ENCODE peak calls at places on chromosomes 2 and 18, in six cellular contexts. R is SK-N-SH, Y is H1, Z is GM12878, E is HCT116, S is HepG2. C is an unnamed sample.
A peak's percentile ranks its signal among the peaks of the same experiment; 100 is the strongest.

GRCh38 chr2:37350034-37350433 is 5.6 kb downstream of the QPCT start:
- DNase-seq in E (no peak), Z (peak; percentile 44), Y (no peak), S (peak; percentile 67), R (no peak), C (no peak)

GRCh38 chr2:192195548-192196418 is 1.1 kb upstream of the TMEFF2 start:
- DNase-seq in R (no peak), Z (no peak), E (no peak), S (no peak), Y (peak; percentile 82), C (peak; percentile 46)

GRCh38 chr2:166539340-166540162 is 45.5 kb upstream of the SCN7A start:
- DNase-seq in R (peak; percentile 39), Z (peak; percentile 12), E (peak; percentile 51), S (peak; percentile 64), Y (no peak), C (peak; percentile 70)

GRCh38 chr2:66849128-66849527 is 414.2 kb downstream of the MEIS1 start:
- DNase-seq in Y (no peak), S (no peak), R (no peak), E (no peak), Z (no peak), C (no peak)

GRCh38 chr2:148402786-148403185 is 241.8 kb upstream of the EPC2 start:
- DNase-seq in E (no peak), Y (no peak), Z (no peak), R (no peak), S (no peak), C (no peak)

GRCh38 chr2:10860476-10861325 is 48.1 kb upstream of the PDIA6 start:
- DNase-seq in E (no peak), Z (no peak), R (no peak), S (no peak), Y (no peak), C (no peak)

GRCh38 chr2:3214065-3214464 is 163.6 kb downstream of the EIPR1 start:
- DNase-seq in Z (no peak), R (no peak), S (no peak), E (no peak), Y (no peak), C (no peak)

GRCh38 chr2:47819834-47820233 is 36.9 kb downstream of the MSH6 start:
- DNase-seq in Z (no peak), Y (no peak), E (no peak), R (no peak), S (no peak), C (no peak)

GRCh38 chr2:132550285-132550684 is 119.7 kb downstream of the LYPD1 start:
- DNase-seq in R (no peak), Z (no peak), Y (peak; percentile 35), S (no peak), E (no peak), C (no peak)

GRCh38 chr2:127415593-127416485 is 2.4 kb upstream of the PROC start:
- DNase-seq in E (peak; percentile 61), Z (no peak), R (peak; percentile 90), S (no peak), Y (peak; percentile 96), C (peak; percentile 44)

GRCh38 chr2:197131558-197131855 is 179.1 kb downstream of the ANKRD44 start:
- DNase-seq in E (no peak), Z (no peak), Y (no peak), R (no peak), S (no peak), C (no peak)

GRCh38 chr2:241161646-241162281 is 11.5 kb downstream of the PPP1R7 start:
- DNase-seq in Y (no peak), E (no peak), S (no peak), Z (no peak), R (no peak), C (no peak)

GRCh38 chr2:157627594-157628281 is 926 bp downstream of the ACVR1C start:
- DNase-seq in Y (no peak), Z (no peak), E (no peak), R (no peak), S (no peak), C (no peak)

GRCh38 chr2:5121677-5122076 is 570.5 kb upstream of the SOX11 start:
- DNase-seq in Y (no peak), E (no peak), S (no peak), R (peak; percentile 83), Z (no peak), C (no peak)

GRCh38 chr2:73020657-73021370 is 50.7 kb downstream of the SFXN5 start:
- DNase-seq in Z (no peak), Y (peak; percentile 36), R (peak; percentile 46), E (no peak), S (peak; percentile 97), C (no peak)

GRCh38 chr2:23434721-23435121 is 49.7 kb downstream of the KLHL29 start:
- DNase-seq in R (no peak), Z (no peak), S (no peak), E (no peak), Y (peak; percentile 33), C (no peak)

GRCh38 chr2:36701391-36701795 is 4.9 kb downstream of the VIT start:
- DNase-seq in Y (peak; percentile 14), S (no peak), E (no peak), R (no peak), Z (no peak), C (peak; percentile 76)

GRCh38 chr18:61635901-61636528 is 256.8 kb downstream of the RNF152 start:
- DNase-seq in Z (no peak), E (peak; percentile 29), Y (peak; percentile 76), R (peak; percentile 66), S (peak; percentile 18), C (peak; percentile 79)

GRCh38 chr2:166677996-166678395 is 183.9 kb upstream of the SCN7A start:
- DNase-seq in S (no peak), R (no peak), E (no peak), Z (no peak), Y (no peak), C (no peak)

GRCh38 chr2:67574230-67574629 is 177.1 kb downstream of the ETAA1 start:
- DNase-seq in E (no peak), Z (no peak), R (no peak), Y (no peak), S (no peak), C (no peak)

GRCh38 chr2:154591294-154591693 is 107.2 kb upstream of the KCNJ3 start:
- DNase-seq in Y (no peak), R (no peak), E (no peak), S (no peak), Z (no peak), C (no peak)

GRCh38 chr2:60959501-60959900 is 58.0 kb upstream of the PEX13 start:
- DNase-seq in E (no peak), Z (no peak), R (no peak), Y (no peak), S (no peak), C (no peak)

GRCh38 chr2:117058366-117058765 is 756.1 kb upstream of the DDX18 start:
- DNase-seq in Y (no peak), S (no peak), Z (peak; percentile 3), R (no peak), E (no peak), C (no peak)

GRCh38 chr2:207239222-207239674 is 73.5 kb upstream of the KLF7 start:
- DNase-seq in Y (no peak), S (no peak), E (no peak), R (no peak), Z (no peak), C (no peak)

GRCh38 chr18:36191286-36191685 is 4.0 kb downstream of the MOCOS start:
- DNase-seq in E (no peak), Z (no peak), Y (peak; percentile 24), R (no peak), S (no peak), C (no peak)

DNA sequence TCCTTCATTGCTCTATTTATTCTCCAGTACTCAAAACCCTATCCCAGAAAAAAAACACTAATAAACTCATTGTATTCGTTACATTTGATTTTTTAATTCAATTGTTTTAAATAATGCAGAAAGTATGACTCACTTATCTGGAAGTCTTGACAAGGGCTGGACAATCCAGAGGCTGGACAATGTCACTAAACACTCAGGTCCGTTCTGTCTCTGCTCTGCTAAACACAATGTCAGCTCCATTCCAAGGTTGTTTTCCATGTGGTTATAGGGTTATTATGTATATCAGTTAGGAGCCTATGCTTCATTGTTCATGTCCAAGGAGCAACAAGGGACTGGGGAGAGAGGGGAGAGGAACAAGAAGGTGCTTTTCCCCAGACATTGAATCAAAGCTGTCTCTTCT is 125.5 kb downstream of the IRS1 start:
- DNase-seq in R (no peak), E (no peak), Z (no peak), S (no peak), Y (no peak), C (no peak)
- TF ChIP-seq JUND in R (no peak), E (peak; percentile 38), Z (no peak), S (no peak), Y (no peak), C (no peak)

GRCh38 chr2:85976106-85976920 is 87.5 kb upstream of the ST3GAL5 start:
- DNase-seq in Y (peak; percentile 14), S (no peak), E (no peak), Z (no peak), R (no peak), C (no peak)
- TF ChIP-seq JUND in Y (no peak), S (no peak), E (no peak), Z (no peak), R (no peak), C (no peak)

GRCh38 chr2:101433465-101433864 is 41.4 kb downstream of the RFX8 start:
- DNase-seq in Z (no peak), Y (no peak), R (no peak), E (no peak), S (no peak), C (no peak)
- TF ChIP-seq JUND in Z (no peak), Y (no peak), R (no peak), E (no peak), S (no peak), C (no peak)

GRCh38 chr2:26730549-26730948 is 33.5 kb upstream of the SLC35F6 start:
- DNase-seq in E (no peak), Y (no peak), Z (no peak), S (no peak), R (no peak), C (no peak)

GRCh38 chr2:26726229-26726628 is 33.7 kb downstream of the KCNK3 start:
- DNase-seq in Z (no peak), Y (no peak), R (no peak), S (no peak), E (no peak), C (no peak)

GRCh38 chr2:26729311-26729710 is 34.8 kb upstream of the SLC35F6 start:
- DNase-seq in Y (no peak), E (no peak), S (no peak), R (no peak), Z (no peak), C (no peak)

GRCh38 chr2:26725516-26725810 is 32.9 kb downstream of the KCNK3 start:
- DNase-seq in Z (no peak), R (no peak), Y (no peak), E (no peak), S (no peak), C (no peak)

GRCh38 chr2:26727641-26728561 is 35.4 kb downstream of the KCNK3 start:
- DNase-seq in E (no peak), Z (no peak), R (no peak), Y (no peak), S (no peak), C (no peak)
- TF ChIP-seq JUND in E (no peak), Z (no peak), R (no peak), Y (no peak), S (no peak), C (no peak)

C was measured in T47D.